ENCODE peak calls at places on chromosomes 11 and 22, in ten cellular contexts. C, X, B, R, O, N, A, V, W and D are unnamed samples.
A peak's percentile ranks its signal among the peaks of the same experiment; 100 is the strongest.

GRCh38 chr22:24977370-24978230 is 25.1 kb downstream of the KIAA1671 start:
- DNase-seq in B (no peak), W (no peak), R (peak; percentile 29), A (no peak), X (no peak), C (peak; percentile 55), V (no peak), O (no peak), N (peak; percentile 72), D (peak; percentile 85)

GRCh38 chr11:8055111-8055835 is 25.7 kb upstream of the TUB start:
- DNase-seq in B (no peak), W (no peak), X (no peak), R (no peak), V (no peak), O (no peak), C (no peak), N (no peak), A (no peak), D (no peak)

GRCh38 chr11:125280646-125281045 is 116.1 kb downstream of the PKNOX2 start:
- DNase-seq in R (no peak), W (no peak), O (no peak), A (no peak), X (no peak), B (no peak), V (no peak), N (no peak), C (no peak), D (no peak)

GRCh38 chr11:114080219-114080618 is 20.7 kb downstream of the ZBTB16 start:
- DNase-seq in A (no peak), N (no peak), X (no peak), C (no peak), O (no peak), R (peak; percentile 78), W (peak; percentile 85), V (no peak), B (no peak), D (no peak)

GRCh38 chr11:6297831-6298230 is 22.5 kb downstream of the CAVIN3 start:
- DNase-seq in B (no peak), C (no peak), W (no peak), R (peak; percentile 25), A (no peak), O (no peak), N (no peak), V (no peak), X (no peak), D (no peak)

GRCh38 chr22:25623851-25624250 is 59.4 kb downstream of the GRK3 start:
- DNase-seq in N (no peak), X (no peak), W (no peak), B (no peak), R (no peak), V (no peak), O (no peak), A (no peak), C (no peak), D (no peak)

GRCh38 chr22:38286915-38287669 is 14.3 kb upstream of the TMEM184B start:
- DNase-seq in V (no peak), N (no peak), O (no peak), R (no peak), X (no peak), C (no peak), W (no peak), B (no peak), A (no peak), D (no peak)

GRCh38 chr11:117071344-117071787 is 26.9 kb downstream of the SIK3 start:
- DNase-seq in A (peak; percentile 30), O (no peak), W (no peak), X (no peak), B (no peak), V (peak; percentile 25), N (peak; percentile 66), R (peak; percentile 24), C (no peak), D (no peak)

GRCh38 chr22:22710719-22711531 is 66.5 kb downstream of the GGTLC2 start:
- DNase-seq in N (peak; percentile 77), A (peak; percentile 8), B (peak; percentile 58), W (peak; percentile 52), O (peak; percentile 45), R (peak; percentile 82), X (no peak), V (peak; percentile 24), C (peak; percentile 40), D (peak; percentile 70)

GRCh38 chr22:21920341-21921183 is 32.1 kb downstream of the PPM1F start:
- DNase-seq in A (no peak), V (no peak), R (no peak), W (no peak), X (no peak), N (no peak), O (no peak), B (no peak), C (no peak), D (no peak)

GRCh38 chr11:12508151-12508740 is 130.9 kb downstream of the PARVA start:
- DNase-seq in N (no peak), B (no peak), C (no peak), W (no peak), X (peak; percentile 74), R (peak; percentile 54), O (no peak), V (peak; percentile 88), A (peak; percentile 83), D (no peak)

GRCh38 chr11:106409201-106409600 is 331.7 kb downstream of the AASDHPPT start:
- DNase-seq in V (no peak), B (no peak), N (no peak), C (no peak), X (no peak), O (no peak), R (no peak), W (no peak), A (peak; percentile 19), D (no peak)

GRCh38 chr11:104873252-104873651 is 25.0 kb downstream of the CASP12 start:
- DNase-seq in X (no peak), A (no peak), V (no peak), O (no peak), N (no peak), R (no peak), C (no peak), W (no peak), B (no peak), D (no peak)

GRCh38 chr22:45692549-45692948 is 20.9 kb downstream of the ATXN10 start:
- DNase-seq in N (no peak), V (peak; percentile 59), A (peak; percentile 73), W (no peak), X (no peak), B (no peak), R (peak; percentile 53), C (no peak), O (peak; percentile 9), D (no peak)

GRCh38 chr11:13338437-13339069 is 61.0 kb downstream of the BMAL1 start:
- DNase-seq in O (no peak), N (no peak), R (peak; percentile 76), B (no peak), C (no peak), W (peak; percentile 21), A (no peak), X (no peak), V (peak; percentile 73), D (no peak)

GRCh38 chr22:21569459-21570161 is 2.1 kb downstream of the UBE2L3 start:
- DNase-seq in W (no peak), O (no peak), N (no peak), V (no peak), B (no peak), X (no peak), C (no peak), A (no peak), R (no peak), D (no peak)

GRCh38 chr11:75565916-75566762 is 4.1 kb downstream of the SERPINH1 start:
- DNase-seq in A (no peak), W (no peak), R (no peak), V (no peak), N (no peak), O (no peak), C (no peak), X (no peak), B (no peak), D (no peak)

DNA sequence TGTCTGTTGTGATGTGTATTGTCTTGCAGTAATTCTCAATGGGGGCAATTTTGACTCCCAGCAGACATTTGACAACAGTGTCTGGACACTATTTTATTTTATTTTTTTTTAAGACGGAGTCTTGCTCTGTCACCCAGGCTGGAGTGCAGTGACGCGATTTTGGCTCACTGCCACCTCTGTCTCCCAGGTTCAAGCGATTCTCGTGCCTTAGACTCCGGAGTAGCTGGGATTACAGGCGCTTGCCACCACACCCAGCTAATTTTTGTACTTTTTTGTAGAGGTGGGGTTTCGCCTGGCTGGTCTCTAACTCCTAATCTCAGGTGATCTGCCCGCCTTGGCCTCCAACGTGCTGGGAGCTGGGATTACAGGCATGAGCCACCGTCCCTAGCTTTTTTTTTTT is 1.4 kb downstream of the RPS6KB2 start:
- DNase-seq in C (no peak), X (no peak), A (no peak), O (no peak), V (no peak), N (no peak), B (no peak), W (no peak), R (no peak), D (no peak)
- H3K4me3 ChIP-seq in C (no peak overlapping the region), X (peak overlapping the region; percentile 66), A (no peak overlapping the region), O (no peak overlapping the region), V (no peak overlapping the region), N (peak overlapping the region; percentile 89), B (peak overlapping the region; percentile 97), W (no peak overlapping the region), R (no peak overlapping the region), D (peak overlapping the region; percentile 74)

GRCh38 chr11:44728491-44728910 is 1.7 kb downstream of the TSPAN18 start:
- DNase-seq in C (no peak), N (no peak), O (peak; percentile 57), B (no peak), A (no peak), X (no peak), R (no peak), W (no peak), V (no peak), D (no peak)
- H3K4me3 ChIP-seq in C (no peak overlapping the region), N (no peak overlapping the region), O (peak overlapping the region; percentile 73), B (peak overlapping the region; percentile 77), A (no peak overlapping the region), X (no peak overlapping the region), R (no peak overlapping the region), W (no peak overlapping the region), V (peak overlapping the region; percentile 61), D (peak overlapping the region; percentile 80)

GRCh38 chr11:1570001-1570453 is 2.0 kb downstream of the DUSP8 start:
- DNase-seq in N (peak; percentile 23), C (no peak), X (no peak), O (no peak), V (no peak), B (no peak), A (no peak), R (no peak), W (no peak), D (peak; percentile 74)
- H3K4me3 ChIP-seq in N (peak overlapping the region; percentile 58), C (no peak overlapping the region), X (no peak overlapping the region), O (no peak overlapping the region), V (no peak overlapping the region), B (no peak overlapping the region), A (no peak overlapping the region), R (no peak overlapping the region), W (no peak overlapping the region), D (peak overlapping the region; percentile 81)

DNA sequence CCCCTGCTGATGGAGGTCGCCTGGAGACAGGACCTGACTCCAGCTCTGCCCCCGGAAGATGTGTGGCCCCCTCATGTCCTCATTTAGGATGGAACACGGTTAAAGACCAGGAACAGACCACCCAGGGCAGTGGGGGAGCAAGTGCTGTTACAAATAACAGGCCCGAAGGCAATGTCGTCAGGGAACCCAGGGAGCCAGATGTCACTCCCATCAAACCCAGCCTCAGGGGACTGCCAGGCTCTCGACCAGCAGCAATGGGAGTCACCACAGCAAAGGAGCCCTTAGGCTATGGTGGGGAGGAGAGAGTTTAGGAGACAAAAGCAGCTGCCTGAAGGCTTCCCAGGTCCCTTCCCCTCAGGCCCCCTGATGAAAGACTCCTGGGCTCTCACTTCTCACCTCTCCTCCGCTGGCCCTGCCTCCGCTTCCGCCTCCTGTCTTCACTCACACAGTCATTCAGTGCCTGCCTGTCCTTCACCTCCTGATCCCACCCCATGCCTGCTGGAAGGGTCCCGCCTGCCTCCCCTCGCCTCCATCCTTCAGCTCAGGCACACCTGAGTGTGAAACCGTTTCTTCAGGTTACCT is 4.4 kb downstream of the RPS19BP1 start:
- DNase-seq in C (no peak), W (no peak), N (no peak), X (no peak), A (no peak), O (no peak), R (no peak), B (no peak), V (no peak), D (no peak)
- H3K4me3 ChIP-seq in C (no peak overlapping the region), W (peak overlapping the region; percentile 58), N (peak overlapping the region; percentile 23), X (peak overlapping the region; percentile 32), A (no peak overlapping the region), O (no peak overlapping the region), R (no peak overlapping the region), B (no peak overlapping the region), V (no peak overlapping the region), D (no peak overlapping the region)